ENCODE peak calls at places on chromosome 18, in ten cellular contexts. N, O, I, Y, V, E, T, K, M and F are unnamed samples.

GRCh38 chr18:13565228-13565627 is 161.1 kb downstream of the FAM210A start:
- DNase-seq in N (peak; percentile 89), O (no peak), I (no peak), Y (no peak), V (no peak), E (no peak), T (no peak), K (no peak), M (no peak), F (peak; percentile 95)

GRCh38 chr18:63376493-63377053 is 9.6 kb upstream of the KDSR start:
- DNase-seq in N (no peak), O (no peak), I (no peak), Y (no peak), V (peak; percentile 61), E (no peak), T (no peak), K (peak; percentile 54), M (no peak), F (no peak)

GRCh38 chr18:6592522-6592921 is 137.0 kb upstream of the ARHGAP28 start:
- DNase-seq in N (no peak), O (no peak), I (no peak), Y (no peak), V (no peak), E (no peak), T (no peak), K (no peak), M (no peak), F (no peak)

GRCh38 chr18:7740815-7741214 is 173.7 kb downstream of the PTPRM start:
- DNase-seq in N (no peak), O (peak; percentile 43), I (no peak), Y (no peak), V (no peak), E (no peak), T (no peak), K (no peak), M (no peak), F (no peak)

GRCh38 chr18:74498712-74499629 is 2.8 kb downstream of the CNDP2 start:
- DNase-seq in N (peak; percentile 56), O (no peak), I (peak; percentile 34), Y (no peak), V (no peak), E (peak; percentile 56), T (peak; percentile 90), K (no peak), M (no peak), F (peak; percentile 67)

GRCh38 chr18:72470391-72470790 is 73.8 kb downstream of the CBLN2 start:
- DNase-seq in N (no peak), O (no peak), I (no peak), Y (no peak), V (no peak), E (no peak), T (no peak), K (no peak), M (no peak), F (no peak)

GRCh38 chr18:74623047-74623816 is 25.6 kb downstream of the ZNF407 start:
- DNase-seq in N (no peak), O (peak; percentile 27), I (no peak), Y (no peak), V (no peak), E (no peak), T (no peak), K (no peak), M (no peak), F (no peak)

GRCh38 chr18:76005632-76006031 is 489.4 kb downstream of the ZNF516 start:
- DNase-seq in N (no peak), O (no peak), I (no peak), Y (no peak), V (no peak), E (no peak), T (peak; percentile 61), K (no peak), M (no peak), F (no peak)

GRCh38 chr18:50649821-50650220 is 89.9 kb downstream of the MAPK4 start:
- DNase-seq in N (peak; percentile 86), O (no peak), I (no peak), Y (peak; percentile 77), V (no peak), E (no peak), T (no peak), K (peak; percentile 56), M (peak; percentile 88), F (no peak)

GRCh38 chr18:2256577-2256976 is 314.7 kb downstream of the METTL4 start:
- DNase-seq in N (no peak), O (no peak), I (no peak), Y (no peak), V (no peak), E (no peak), T (no peak), K (no peak), M (no peak), F (no peak)

GRCh38 chr18:34003687-34004086 is 221.0 kb downstream of the NOL4 start:
- DNase-seq in N (no peak), O (no peak), I (no peak), Y (no peak), V (no peak), E (no peak), T (no peak), K (no peak), M (no peak), F (no peak)

GRCh38 chr18:53422896-53423295 is 801.6 kb downstream of the MBD2 start:
- DNase-seq in N (no peak), O (no peak), I (peak; percentile 21), Y (no peak), V (no peak), E (no peak), T (no peak), K (no peak), M (no peak), F (no peak)

GRCh38 chr18:80009661-80010550 is 21.5 kb upstream of the TXNL4A start:
- DNase-seq in N (peak; percentile 92), O (no peak), I (peak; percentile 92), Y (peak; percentile 56), V (no peak), E (no peak), T (no peak), K (peak; percentile 93), M (peak; percentile 98), F (no peak)

GRCh38 chr18:36539674-36540073 is 242.2 kb downstream of the FHOD3 start:
- DNase-seq in N (no peak), O (no peak), I (no peak), Y (no peak), V (no peak), E (no peak), T (no peak), K (no peak), M (no peak), F (no peak)

GRCh38 chr18:11986061-11986460 is 4.8 kb downstream of the IMPA2 start:
- DNase-seq in N (no peak), O (no peak), I (no peak), Y (no peak), V (no peak), E (no peak), T (peak; percentile 74), K (no peak), M (no peak), F (no peak)
- H3K4me3 ChIP-seq in N (no peak overlapping the region), O (no peak overlapping the region), I (no peak overlapping the region), Y (no peak overlapping the region), V (no peak overlapping the region), E (no peak overlapping the region), T (no peak overlapping the region), K (no peak overlapping the region), M (no peak overlapping the region), F (no peak overlapping the region)

GRCh38 chr18:45386256-45386655 is 229.0 kb upstream of the SLC14A2 start:
- DNase-seq in N (no peak), O (peak; percentile 81), I (no peak), Y (no peak), V (peak; percentile 48), E (no peak), T (no peak), K (peak; percentile 7), M (no peak), F (no peak)
- TF ChIP-seq CTCF in N (peak; percentile 44), O (peak; percentile 79), I (peak; percentile 78), Y (peak; percentile 14), V (peak; percentile 71), E (peak; percentile 53), T (no peak), K (peak; percentile 78), M (no peak), F (peak; percentile 34)

DNA sequence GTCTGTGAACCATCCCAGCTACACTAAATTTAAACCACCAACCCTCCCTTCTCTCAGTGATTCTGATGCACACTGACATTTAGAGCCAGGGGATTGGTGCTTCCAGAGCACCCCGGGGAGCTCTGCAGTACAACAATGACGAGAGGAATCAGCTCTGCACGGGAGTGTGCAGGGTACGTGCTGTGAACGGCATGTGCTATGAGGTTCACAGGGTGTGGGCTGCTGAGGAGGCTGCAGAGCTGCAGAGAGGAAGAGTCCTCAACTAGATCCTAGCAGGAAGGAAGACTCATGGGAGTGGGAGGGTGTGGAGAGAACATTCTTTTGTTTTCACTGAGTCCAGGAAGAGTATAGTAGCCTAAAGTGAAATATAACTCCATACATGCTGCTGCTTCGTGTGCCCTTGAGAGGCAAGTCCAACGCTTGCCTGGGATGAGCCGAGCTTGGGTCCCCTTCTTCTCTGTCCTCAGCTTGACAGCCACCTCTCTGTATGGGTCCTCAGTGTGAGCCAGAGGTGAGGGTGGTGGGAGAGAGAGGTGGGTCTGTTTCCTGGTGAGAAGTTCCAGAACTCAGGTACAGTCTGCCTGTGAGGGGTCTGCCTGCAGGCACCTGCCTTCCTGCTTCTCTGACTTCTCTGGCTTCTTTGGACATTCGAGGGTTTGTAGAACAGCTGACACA is 118.8 kb downstream of the CTIF start:
- DNase-seq in N (no peak), O (peak; percentile 20), I (no peak), Y (no peak), V (peak; percentile 58), E (no peak), T (no peak), K (peak; percentile 69), M (no peak), F (no peak)
- H3K4me3 ChIP-seq in N (no peak overlapping the region), O (no peak overlapping the region), I (no peak overlapping the region), Y (no peak overlapping the region), V (no peak overlapping the region), E (no peak overlapping the region), T (no peak overlapping the region), K (no peak overlapping the region), M (no peak overlapping the region), F (no peak overlapping the region)

GRCh38 chr18:77024476-77024875 is 108.1 kb downstream of the MBP start:
- DNase-seq in N (no peak), O (no peak), I (no peak), Y (no peak), V (no peak), E (no peak), T (no peak), K (no peak), M (no peak), F (no peak)

GRCh38 chr18:77022556-77022955 is 110.0 kb downstream of the MBP start:
- DNase-seq in N (no peak), O (no peak), I (no peak), Y (no peak), V (no peak), E (no peak), T (no peak), K (no peak), M (no peak), F (no peak)

GRCh38 chr18:77025831-77026363 is 106.7 kb downstream of the MBP start:
- DNase-seq in N (no peak), O (no peak), I (no peak), Y (no peak), V (no peak), E (no peak), T (no peak), K (no peak), M (no peak), F (no peak)

GRCh38 chr18:77023115-77023782 is 109.3 kb downstream of the MBP start:
- DNase-seq in N (no peak), O (no peak), I (no peak), Y (no peak), V (no peak), E (no peak), T (no peak), K (peak; percentile 40), M (no peak), F (no peak)

GRCh38 chr18:77025123-77025522 is 107.5 kb downstream of the MBP start:
- DNase-seq in N (no peak), O (no peak), I (no peak), Y (no peak), V (no peak), E (no peak), T (no peak), K (no peak), M (no peak), F (no peak)
- TF ChIP-seq CTCF in N (no peak), O (no peak), I (no peak), Y (no peak), V (no peak), E (no peak), T (no peak), K (no peak), M (no peak), F (no peak)